ENCODE peak calls at places on chromosomes 16 and 17, in six cellular contexts. Q is left ventricle myocardium superior; Z is activated T-cell treated with anti-CD3 and anti-CD28 coated beads, Interleukin-2, amount 50 U/mL, for 4 hours; J is activated naive CD8-positive, alpha-beta T cell treated with anti-CD3 and anti-CD28 coated beads, Interleukin-2, amount 10 ng/mL, durations not matched to agents 7 days and 5 days; T is heart left ventricle; R is foreskin keratinocyte. D is an unnamed sample.

GRCh38 chr17:8909621-8910292 is 42.3 kb upstream of the PIK3R6 start:
- ATAC-seq in Q (peak; percentile 63), Z (no peak), J (no peak), T (no peak), R (no peak), D (no peak)

GRCh38 chr17:9987779-9988585 is 82.9 kb upstream of the RCVRN start:
- ATAC-seq in Q (peak; percentile 38), Z (no peak), J (no peak), T (peak; percentile 47), R (no peak), D (no peak)

GRCh38 chr17:51371732-51372151 is 111.4 kb downstream of the UTP18 start:
- ATAC-seq in Q (peak; percentile 64), Z (no peak), J (peak; percentile 65), T (peak; percentile 83), R (peak; percentile 84), D (peak; percentile 85)

GRCh38 chr16:660132-660458 is 7.8 kb upstream of the RHOT2 start:
- ATAC-seq in Q (no peak), Z (peak; percentile 7), J (no peak), T (no peak), R (no peak), D (peak; percentile 2)

GRCh38 chr17:7042507-7043194 is 1.2 kb downstream of the SLC16A11 start:
- ATAC-seq in Q (peak; percentile 20), Z (peak; percentile 27), J (peak; percentile 35), T (peak; percentile 19), R (no peak), D (peak; percentile 20)

GRCh38 chr16:83158320-83158957 is 531.7 kb downstream of the CDH13 start:
- ATAC-seq in Q (no peak), Z (no peak), J (no peak), T (no peak), R (no peak), D (no peak)

GRCh38 chr16:12078405-12079245 is 102.1 kb downstream of the SNX29 start:
- ATAC-seq in Q (no peak), Z (no peak), J (peak; percentile 50), T (no peak), R (no peak), D (peak; percentile 12)

GRCh38 chr16:1366712-1367299 is 15.1 kb downstream of the GNPTG start:
- ATAC-seq in Q (no peak), Z (no peak), J (no peak), T (no peak), R (no peak), D (no peak)

GRCh38 chr16:4298761-4299522 is 16.9 kb upstream of the GLIS2 start:
- ATAC-seq in Q (peak; percentile 94), Z (no peak), J (no peak), T (peak; percentile 96), R (peak; percentile 96), D (no peak)

GRCh38 chr16:3952342-3953131 is 72.0 kb upstream of the CREBBP start:
- ATAC-seq in Q (peak; percentile 88), Z (no peak), J (no peak), T (peak; percentile 82), R (no peak), D (no peak)

GRCh38 chr17:43829738-43830137 is 3.2 kb downstream of the MPP3 start:
- ATAC-seq in Q (no peak), Z (no peak), J (no peak), T (no peak), R (no peak), D (no peak)

GRCh38 chr17:50767030-50767429 is 288 bp downstream of the ANKRD40CL start:
- ATAC-seq in Q (no peak), Z (no peak), J (no peak), T (no peak), R (no peak), D (no peak)

GRCh38 chr17:21537302-21537701 is 155.0 kb upstream of the KCNJ18 start:
- ATAC-seq in Q (no peak), Z (no peak), J (no peak), T (no peak), R (no peak), D (no peak)

GRCh38 chr16:13858873-13859580 is 60.9 kb upstream of the ERCC4 start:
- ATAC-seq in Q (no peak), Z (no peak), J (no peak), T (no peak), R (no peak), D (no peak)

GRCh38 chr17:82424001-82424862 is 5.8 kb upstream of the OGFOD3 start:
- ATAC-seq in Q (peak; percentile 16), Z (peak; percentile 61), J (peak; percentile 66), T (peak; percentile 22), R (no peak), D (peak; percentile 62)

GRCh38 chr16:85086347-85087291 is 25.7 kb downstream of the CIBAR2 start:
- ATAC-seq in Q (peak; percentile 67), Z (peak; percentile 94), J (peak; percentile 93), T (peak; percentile 64), R (peak; percentile 86), D (peak; percentile 94)

GRCh38 chr17:2158011-2158410 is 103.1 kb downstream of the HIC1 start:
- ATAC-seq in Q (peak; percentile 88), Z (no peak), J (no peak), T (peak; percentile 64), R (no peak), D (no peak)

D was measured in activated T-helper 17 cell treated with anti-CD3 and anti-CD28 coated beads, Interleukin-2, amount 50 U/mL, for 72 hours.